ENCODE peak calls at places on chromosome 4, in four cellular contexts. One of them, this sample, is unnamed.

GRCh38 chr4:118279328-118279727 is 73.5 kb downstream of the PRSS12 start:
- DNase-seq in HepG2: no peak
- DNase-seq in left ventricle myocardium inferior: no peak
- DNase-seq in PC-3: no peak
- DNase-seq in this sample: no peak

GRCh38 chr4:118909173-118909956 is 20.7 kb downstream of the SYNPO2 start:
- DNase-seq in left ventricle myocardium inferior: peak; percentile 26
- DNase-seq in HepG2: no peak
- DNase-seq in PC-3: no peak
- DNase-seq in this sample: no peak

GRCh38 chr4:150982557-150983233 is 32.4 kb downstream of the LRBA start:
- DNase-seq in PC-3: no peak
- DNase-seq in left ventricle myocardium inferior: no peak
- DNase-seq in HepG2: no peak
- DNase-seq in this sample: no peak

GRCh38 chr4:26300314-26301307 is 20.2 kb upstream of the RBPJ start:
- DNase-seq in HepG2: no peak
- DNase-seq in left ventricle myocardium inferior: no peak
- DNase-seq in PC-3: peak; percentile 46
- DNase-seq in this sample: no peak

GRCh38 chr4:165838575-165838974 is 34.5 kb upstream of the TLL1 start:
- DNase-seq in left ventricle myocardium inferior: no peak
- DNase-seq in PC-3: no peak
- DNase-seq in HepG2: no peak
- DNase-seq in this sample: no peak

GRCh38 chr4:10578027-10578426 is 106.5 kb downstream of the CLNK start:
- DNase-seq in PC-3: no peak
- DNase-seq in left ventricle myocardium inferior: no peak
- DNase-seq in HepG2: no peak
- DNase-seq in this sample: peak; percentile 6

GRCh38 chr4:100008048-100008447 is 58.0 kb upstream of the H2AZ1 start:
- DNase-seq in HepG2: no peak
- DNase-seq in left ventricle myocardium inferior: no peak
- DNase-seq in PC-3: no peak
- DNase-seq in this sample: no peak

GRCh38 chr4:141352775-141353544 is 132.3 kb downstream of the ZNF330 start:
- DNase-seq in PC-3: peak; percentile 22
- DNase-seq in left ventricle myocardium inferior: no peak
- DNase-seq in HepG2: no peak
- DNase-seq in this sample: no peak

GRCh38 chr4:150337709-150338108 is 244.2 kb upstream of the MAB21L2 start:
- DNase-seq in HepG2: no peak
- DNase-seq in PC-3: no peak
- DNase-seq in left ventricle myocardium inferior: no peak
- DNase-seq in this sample: no peak

GRCh38 chr4:126976850-126977249 is 655.9 kb upstream of the INTU start:
- DNase-seq in PC-3: no peak
- DNase-seq in left ventricle myocardium inferior: no peak
- DNase-seq in HepG2: no peak
- DNase-seq in this sample: no peak

GRCh38 chr4:103150677-103151076 is 47.5 kb downstream of the CENPE start:
- DNase-seq in left ventricle myocardium inferior: no peak
- DNase-seq in PC-3: peak; percentile 89
- DNase-seq in HepG2: no peak
- DNase-seq in this sample: no peak

GRCh38 chr4:87589531-87589930 is 18.8 kb upstream of the DSPP start:
- DNase-seq in PC-3: peak; percentile 64
- DNase-seq in left ventricle myocardium inferior: no peak
- DNase-seq in HepG2: no peak
- DNase-seq in this sample: no peak

GRCh38 chr4:36325499-36325898 is 44.1 kb downstream of the DTHD1 start:
- DNase-seq in PC-3: no peak
- DNase-seq in left ventricle myocardium inferior: no peak
- DNase-seq in HepG2: no peak
- DNase-seq in this sample: no peak

GRCh38 chr4:7970031-7970946 is 30.6 kb upstream of the AFAP1 start:
- DNase-seq in PC-3: peak; percentile 71
- DNase-seq in HepG2: peak; percentile 76
- DNase-seq in left ventricle myocardium inferior: no peak
- DNase-seq in this sample: no peak

GRCh38 chr4:74123065-74123728 is 24.2 kb upstream of the CXCL2 start:
- DNase-seq in HepG2: peak; percentile 47
- DNase-seq in PC-3: peak; percentile 25
- DNase-seq in left ventricle myocardium inferior: peak; percentile 18
- DNase-seq in this sample: no peak

GRCh38 chr4:105895324-105895608 is at the start of gene NPNT:
- DNase-seq in PC-3: peak; percentile 51
- DNase-seq in left ventricle myocardium inferior: no peak
- DNase-seq in HepG2: no peak
- DNase-seq in this sample: no peak
- H3K4me3 ChIP-seq in PC-3: peak within 1 kb of the TSS; percentile 90
- H3K4me3 ChIP-seq in left ventricle myocardium inferior: peak within 1 kb of the TSS; percentile 71
- H3K4me3 ChIP-seq in HepG2: peak within 1 kb of the TSS; percentile 58
- H3K4me3 ChIP-seq in this sample: peak within 1 kb of the TSS; percentile 46

DNA sequence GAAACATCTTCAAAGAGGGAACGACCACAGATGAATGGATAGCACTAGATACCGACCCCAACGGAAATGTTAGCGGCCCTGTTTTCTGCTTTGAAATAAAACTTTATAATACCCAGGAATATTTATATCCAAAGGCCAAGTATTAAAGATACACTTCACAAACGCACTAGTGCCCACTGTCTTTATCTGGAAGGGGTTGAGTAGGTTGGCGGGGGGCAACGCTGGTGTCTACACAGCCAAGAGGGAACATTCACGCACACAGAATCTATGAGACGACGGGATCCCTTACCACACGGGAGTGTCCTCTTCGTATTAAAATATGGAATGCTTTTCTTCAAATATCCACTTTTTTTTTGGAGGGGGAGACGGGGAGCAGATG is 3.3 kb downstream of the HAND2 start:
- DNase-seq in HepG2: no peak
- DNase-seq in left ventricle myocardium inferior: no peak
- DNase-seq in PC-3: no peak
- DNase-seq in this sample: no peak
- H3K4me3 ChIP-seq in HepG2: no peak overlapping the region
- H3K4me3 ChIP-seq in left ventricle myocardium inferior: peak overlapping the region; percentile 84
- H3K4me3 ChIP-seq in PC-3: no peak overlapping the region
- H3K4me3 ChIP-seq in this sample: no peak overlapping the region

GRCh38 chr4:4388836-4389575 is 2.1 kb downstream of the NSG1 start:
- DNase-seq in left ventricle myocardium inferior: no peak
- DNase-seq in PC-3: no peak
- DNase-seq in HepG2: no peak
- DNase-seq in this sample: no peak

GRCh38 chr4:4388418-4388817 is 1.5 kb downstream of the NSG1 start:
- DNase-seq in left ventricle myocardium inferior: no peak
- DNase-seq in HepG2: no peak
- DNase-seq in PC-3: no peak
- DNase-seq in this sample: no peak

GRCh38 chr4:4386296-4386735 is 586 bp upstream of the NSG1 start:
- DNase-seq in PC-3: no peak
- DNase-seq in HepG2: no peak
- DNase-seq in left ventricle myocardium inferior: no peak
- DNase-seq in this sample: no peak

GRCh38 chr4:4386736-4387392 is at the start of gene NSG1:
- DNase-seq in left ventricle myocardium inferior: peak; percentile 29
- DNase-seq in PC-3: no peak
- DNase-seq in HepG2: no peak
- DNase-seq in this sample: no peak

GRCh38 chr4:4387531-4388311 is 819 bp downstream of the NSG1 start:
- DNase-seq in HepG2: no peak
- DNase-seq in PC-3: no peak
- DNase-seq in left ventricle myocardium inferior: no peak
- DNase-seq in this sample: no peak
- H3K4me3 ChIP-seq in HepG2: no peak overlapping the region
- H3K4me3 ChIP-seq in PC-3: no peak overlapping the region
- H3K4me3 ChIP-seq in left ventricle myocardium inferior: peak overlapping the region; percentile 71
- H3K4me3 ChIP-seq in this sample: peak overlapping the region; percentile 44

GRCh38 chr4:11720292-11720691 is 291.6 kb upstream of the HS3ST1 start:
- DNase-seq in PC-3: peak; percentile 67
- DNase-seq in left ventricle myocardium inferior: no peak
- DNase-seq in HepG2: no peak
- DNase-seq in this sample: no peak
- H3K4me3 ChIP-seq in PC-3: no peak overlapping the region
- H3K4me3 ChIP-seq in left ventricle myocardium inferior: no peak overlapping the region
- H3K4me3 ChIP-seq in HepG2: no peak overlapping the region
- H3K4me3 ChIP-seq in this sample: no peak overlapping the region

GRCh38 chr4:144355809-144356757 is 215.6 kb upstream of the GYPA start:
- DNase-seq in PC-3: peak; percentile 85
- DNase-seq in HepG2: peak; percentile 3
- DNase-seq in left ventricle myocardium inferior: no peak
- DNase-seq in this sample: no peak
- H3K4me3 ChIP-seq in PC-3: no peak overlapping the region
- H3K4me3 ChIP-seq in HepG2: no peak overlapping the region
- H3K4me3 ChIP-seq in left ventricle myocardium inferior: no peak overlapping the region
- H3K4me3 ChIP-seq in this sample: no peak overlapping the region

DNA sequence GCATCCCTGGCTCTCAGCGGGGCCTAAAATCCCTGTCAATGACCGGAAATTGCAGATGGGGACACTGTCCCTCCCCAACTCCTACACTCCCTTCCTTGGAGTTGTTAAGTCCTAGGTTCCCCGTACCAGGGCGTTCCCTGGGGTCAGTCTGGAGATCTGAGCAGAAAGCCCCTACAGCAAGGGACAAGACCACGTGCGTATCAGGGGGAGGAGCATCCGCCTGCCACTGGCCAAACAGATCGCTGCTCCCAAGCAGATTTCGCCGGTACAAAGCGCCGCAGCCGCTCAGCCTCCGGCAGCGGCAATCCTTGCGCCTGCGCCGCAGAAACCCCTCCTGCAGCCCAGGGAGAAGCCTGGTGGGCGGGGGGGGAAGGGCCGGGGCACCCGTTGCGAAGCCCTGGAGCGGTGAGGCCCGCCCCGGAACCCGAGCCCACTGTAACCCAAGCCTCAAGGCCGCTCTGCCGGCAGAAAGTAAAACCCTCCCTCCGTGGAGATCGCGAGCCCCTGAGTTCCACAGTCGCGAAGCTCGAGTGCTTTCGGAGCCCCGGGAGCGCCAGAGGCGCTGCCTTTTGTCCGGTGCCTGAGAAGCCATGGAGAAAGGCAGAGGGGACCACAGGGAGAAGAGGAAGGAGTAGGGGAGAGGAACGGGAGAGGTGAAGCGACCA is 2.7 kb downstream of the CRMP1 start:
- DNase-seq in HepG2: no peak
- DNase-seq in left ventricle myocardium inferior: no peak
- DNase-seq in PC-3: no peak
- DNase-seq in this sample: no peak
- H3K4me3 ChIP-seq in HepG2: no peak overlapping the region
- H3K4me3 ChIP-seq in left ventricle myocardium inferior: peak overlapping the region; percentile 54
- H3K4me3 ChIP-seq in PC-3: no peak overlapping the region
- H3K4me3 ChIP-seq in this sample: no peak overlapping the region

GRCh38 chr4:47427936-47428335 is 35.6 kb downstream of the COMMD8 start:
- DNase-seq in left ventricle myocardium inferior: no peak
- DNase-seq in PC-3: no peak
- DNase-seq in HepG2: no peak
- DNase-seq in this sample: no peak

DNA sequence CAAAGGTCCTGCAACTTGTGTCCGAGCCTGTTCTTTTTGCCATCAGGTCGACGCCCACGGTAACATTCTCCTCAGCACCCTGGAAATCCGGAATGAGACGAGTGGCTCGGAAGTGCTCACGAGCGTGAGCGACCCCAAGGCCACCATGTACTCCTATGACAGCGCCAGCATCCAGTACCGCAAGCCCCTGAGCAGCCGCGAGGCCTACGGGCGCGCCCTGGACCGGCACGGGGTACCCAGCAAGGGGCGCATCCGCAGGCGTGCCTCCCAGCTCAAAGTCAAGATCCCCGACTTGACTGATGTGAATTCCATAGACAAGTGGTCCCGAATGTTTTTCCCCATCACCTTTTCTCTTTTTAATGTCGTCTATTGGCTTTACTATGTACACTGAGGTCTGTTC is 37.9 kb downstream of the COMMD8 start:
- DNase-seq in HepG2: no peak
- DNase-seq in PC-3: no peak
- DNase-seq in left ventricle myocardium inferior: no peak
- DNase-seq in this sample: no peak
- H3K4me3 ChIP-seq in HepG2: no peak overlapping the region
- H3K4me3 ChIP-seq in PC-3: no peak overlapping the region
- H3K4me3 ChIP-seq in left ventricle myocardium inferior: no peak overlapping the region
- H3K4me3 ChIP-seq in this sample: no peak overlapping the region

GRCh38 chr4:24801136-24801855 is 5.9 kb downstream of the SOD3 start:
- DNase-seq in left ventricle myocardium inferior: no peak
- DNase-seq in PC-3: no peak
- DNase-seq in HepG2: no peak
- DNase-seq in this sample: no peak

GRCh38 chr4:24798036-24798610 is 2.8 kb downstream of the SOD3 start:
- DNase-seq in HepG2: no peak
- DNase-seq in left ventricle myocardium inferior: no peak
- DNase-seq in PC-3: no peak
- DNase-seq in this sample: no peak

GRCh38 chr4:24800273-24800880 is 5.0 kb downstream of the SOD3 start:
- DNase-seq in left ventricle myocardium inferior: peak; percentile 31
- DNase-seq in PC-3: no peak
- DNase-seq in HepG2: no peak
- DNase-seq in this sample: no peak

GRCh38 chr4:24799544-24800272 is 4.3 kb downstream of the SOD3 start:
- DNase-seq in HepG2: no peak
- DNase-seq in left ventricle myocardium inferior: no peak
- DNase-seq in PC-3: no peak
- DNase-seq in this sample: no peak

DNA sequence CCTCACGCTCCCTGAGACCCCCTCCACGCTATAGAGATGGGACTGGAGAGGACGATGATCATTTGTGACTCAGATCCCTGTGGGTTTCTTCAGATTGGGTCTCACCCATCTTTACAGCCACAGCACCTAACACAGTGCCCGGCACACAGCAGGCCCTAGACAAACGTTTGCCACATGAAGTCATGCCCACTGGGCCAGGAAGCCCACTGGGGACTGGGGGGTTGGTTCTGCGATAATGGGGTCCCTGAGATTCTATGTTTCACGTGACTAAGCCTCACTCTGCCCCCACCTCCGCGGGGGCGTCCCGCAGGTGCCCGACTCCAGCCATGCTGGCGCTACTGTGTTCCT is 3.8 kb downstream of the SOD3 start:
- DNase-seq in left ventricle myocardium inferior: no peak
- DNase-seq in HepG2: no peak
- DNase-seq in PC-3: no peak
- DNase-seq in this sample: no peak
- H3K4me3 ChIP-seq in left ventricle myocardium inferior: no peak overlapping the region
- H3K4me3 ChIP-seq in HepG2: no peak overlapping the region
- H3K4me3 ChIP-seq in PC-3: no peak overlapping the region
- H3K4me3 ChIP-seq in this sample: no peak overlapping the region

GRCh38 chr4:140243345-140243753 is 89.4 kb upstream of the MAML3 start:
- DNase-seq in HepG2: no peak
- DNase-seq in left ventricle myocardium inferior: no peak
- DNase-seq in PC-3: peak; percentile 75
- DNase-seq in this sample: no peak
- H3K4me3 ChIP-seq in HepG2: no peak overlapping the region
- H3K4me3 ChIP-seq in left ventricle myocardium inferior: no peak overlapping the region
- H3K4me3 ChIP-seq in PC-3: peak overlapping the region; percentile 21
- H3K4me3 ChIP-seq in this sample: no peak overlapping the region